ENCODE peak calls at places on chromosomes 6 and 20, in five cellular contexts. P, I, E, T and Z are unnamed samples.
A peak's percentile ranks its signal among the peaks of the same experiment; 100 is the strongest.

GRCh38 chr6:117200067-117200466 is 65.3 kb upstream of the VGLL2 start:
- DNase-seq in P (no peak), I (no peak), E (no peak), T (no peak), Z (no peak)

GRCh38 chr6:153702671-153703070 is 336.4 kb upstream of the OPRM1 start:
- DNase-seq in P (no peak), I (no peak), E (no peak), T (no peak), Z (no peak)

GRCh38 chr20:53128024-53128423 is 155.9 kb downstream of the TSHZ2 start:
- DNase-seq in P (no peak), I (no peak), E (no peak), T (no peak), Z (no peak)

GRCh38 chr20:53708129-53708968 is 114.7 kb upstream of the ZNF217 start:
- DNase-seq in P (no peak), I (no peak), E (no peak), T (peak; percentile 85), Z (no peak)

GRCh38 chr6:13536796-13537526 is 37.4 kb upstream of the SIRT5 start:
- DNase-seq in P (no peak), I (no peak), E (no peak), T (no peak), Z (no peak)

GRCh38 chr6:163667372-163668060 is 253.0 kb downstream of the QKI start:
- DNase-seq in P (no peak), I (peak; percentile 38), E (no peak), T (peak; percentile 15), Z (no peak)

GRCh38 chr6:168737481-168737880 is 296.5 kb downstream of the SMOC2 start:
- DNase-seq in P (peak; percentile 13), I (no peak), E (no peak), T (no peak), Z (no peak)

GRCh38 chr20:57787969-57788781 is 78.4 kb upstream of the PMEPA1 start:
- DNase-seq in P (no peak), I (no peak), E (no peak), T (no peak), Z (no peak)

GRCh38 chr20:50658804-50659380 is 32.5 kb downstream of the RIPOR3 start:
- DNase-seq in P (no peak), I (no peak), E (no peak), T (no peak), Z (peak; percentile 76)

GRCh38 chr6:42702200-42702599 is 20.2 kb downstream of the PRPH2 start:
- DNase-seq in P (no peak), I (no peak), E (no peak), T (peak; percentile 90), Z (no peak)

GRCh38 chr6:108732101-108732870 is 115.9 kb upstream of the ARMC2 start:
- DNase-seq in P (no peak), I (peak; percentile 67), E (peak; percentile 79), T (peak; percentile 46), Z (no peak)

GRCh38 chr6:141906569-141907080 is 226.1 kb upstream of the GJE1 start:
- DNase-seq in P (no peak), I (no peak), E (no peak), T (no peak), Z (no peak)

GRCh38 chr6:52540286-52540902 is 36.5 kb downstream of the TRAM2 start:
- DNase-seq in P (no peak), I (no peak), E (no peak), T (peak; percentile 42), Z (no peak)

GRCh38 chr6:87199787-87200186 is 44.4 kb downstream of the ZNF292 start:
- DNase-seq in P (no peak), I (no peak), E (no peak), T (no peak), Z (no peak)

GRCh38 chr6:87200469-87201174 is 45.3 kb downstream of the ZNF292 start:
- DNase-seq in P (no peak), I (no peak), E (no peak), T (peak; percentile 41), Z (peak; percentile 17)

GRCh38 chr6:87198496-87198895 is 43.1 kb downstream of the ZNF292 start:
- DNase-seq in P (no peak), I (no peak), E (no peak), T (peak; percentile 73), Z (no peak)

GRCh38 chr6:87197547-87197946 is 42.2 kb downstream of the ZNF292 start:
- DNase-seq in P (no peak), I (no peak), E (no peak), T (no peak), Z (no peak)

DNA sequence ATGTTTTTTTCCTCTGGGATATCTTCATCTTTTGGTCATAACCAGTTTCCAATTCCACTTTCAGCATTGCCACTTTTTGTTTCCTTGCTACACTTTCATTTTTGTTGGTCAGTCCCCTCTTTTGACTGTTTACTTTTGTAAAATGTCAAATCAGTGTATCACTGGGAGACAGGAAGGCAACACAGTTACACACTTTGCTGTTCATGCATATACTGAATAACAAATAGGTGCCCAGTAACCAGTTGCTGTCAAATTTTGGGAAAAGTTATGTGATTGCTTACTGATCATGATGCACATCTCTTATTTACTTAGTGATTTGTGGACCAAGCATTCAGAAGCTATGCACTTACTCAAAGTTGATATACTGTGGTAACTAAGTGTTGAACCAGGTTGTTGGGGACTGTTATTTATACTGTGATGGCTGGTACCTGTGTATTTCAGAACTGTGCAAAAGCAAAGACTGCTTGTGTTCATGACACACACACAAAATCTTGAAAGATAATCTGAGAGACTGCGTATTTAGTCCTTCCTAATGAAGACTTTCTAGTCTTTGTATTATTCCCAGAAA is 41.0 kb downstream of the ZNF292 start:
- DNase-seq in P (no peak), I (no peak), E (no peak), T (no peak), Z (no peak)
- H3K4me1 ChIP-seq in P (peaks cover 10% of the 10 kb centered on the region), I (peaks cover 17% of the 10 kb centered on the region), E (no peaks in the 10 kb centered on the region), T (peaks cover 2% of the 10 kb centered on the region), Z (no peaks in the 10 kb centered on the region)

GRCh38 chr6:32154514-32155161 is 697 bp downstream of the PPT2 start:
- DNase-seq in P (peak; percentile 69), I (peak; percentile 85), E (peak; percentile 78), T (peak; percentile 71), Z (peak; percentile 81)
- TF ChIP-seq POLR2A in P (no peak), I (peak; percentile 48), E (no peak), T (no peak), Z (peak; percentile 39)

GRCh38 chr20:49580818-49581174 is 12.9 kb upstream of the PTGIS start:
- DNase-seq in P (no peak), I (no peak), E (no peak), T (no peak), Z (no peak)
- H3K4me1 ChIP-seq in P (peaks cover 52% of the 10 kb centered on the region), I (peaks cover 32% of the 10 kb centered on the region), E (peaks cover 17% of the 10 kb centered on the region), T (peaks cover 41% of the 10 kb centered on the region), Z (peaks cover 29% of the 10 kb centered on the region)

DNA sequence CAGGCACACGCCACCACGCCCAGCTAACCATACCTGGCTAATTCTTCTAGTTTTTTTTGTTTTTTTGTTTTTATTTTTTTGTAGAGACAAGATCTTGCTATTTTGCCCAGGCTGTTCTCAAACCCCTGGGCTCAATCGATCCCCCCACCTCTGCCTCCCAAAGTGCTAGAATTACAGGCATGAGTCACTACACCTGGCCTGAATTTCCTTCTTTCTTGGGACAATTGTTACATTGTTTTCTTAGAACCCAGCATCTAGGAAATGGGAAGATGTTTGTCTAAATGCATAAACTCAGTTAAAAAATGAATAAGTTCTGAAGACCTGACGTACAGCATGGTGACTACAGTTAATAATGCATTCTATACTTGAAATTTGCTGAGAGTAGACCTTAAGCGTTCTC is 10.8 kb upstream of the AGPAT4 start:
- DNase-seq in P (no peak), I (no peak), E (no peak), T (no peak), Z (no peak)
- TF ChIP-seq POLR2A in P (no peak), I (no peak), E (no peak), T (no peak), Z (no peak)

GRCh38 chr6:157061770-157062594 is 261.3 kb downstream of the TMEM242 start:
- DNase-seq in P (no peak), I (no peak), E (no peak), T (no peak), Z (no peak)
- H3K4me1 ChIP-seq in P (no peaks in the 10 kb centered on the region), I (peaks cover 16% of the 10 kb centered on the region), E (peaks cover 6% of the 10 kb centered on the region), T (peaks cover 9% of the 10 kb centered on the region), Z (peaks cover 12% of the 10 kb centered on the region)